ENCODE peak calls at places on chromosomes 3 and 15, in four cellular contexts. H is A673; L is DND-41; W is CD8-positive, alpha-beta memory T cell. P is an unnamed sample.

GRCh38 chr3:65483475-65483874 is 555.2 kb downstream of the MAGI1 start:
- DNase-seq in W (no peak), H (no peak), L (no peak), P (no peak)

GRCh38 chr15:49982586-49982985 is 136.4 kb downstream of the ATP8B4 start:
- DNase-seq in H (no peak), W (no peak), L (no peak), P (no peak)

GRCh38 chr3:49724586-49724985 is 835 bp upstream of the GMPPB start:
- DNase-seq in H (no peak), W (peak; percentile 33), L (peak; percentile 37), P (no peak)

GRCh38 chr3:49164983-49165720 is 979 bp downstream of the CCDC71 start:
- DNase-seq in L (no peak), H (no peak), W (no peak), P (no peak)

GRCh38 chr15:39850436-39850835 is 67.8 kb upstream of the FSIP1 start:
- DNase-seq in W (no peak), L (no peak), H (no peak), P (no peak)

GRCh38 chr3:154795582-154795981 is 284.5 kb upstream of the MME start:
- DNase-seq in L (no peak), H (no peak), W (no peak), P (peak; percentile 69)

GRCh38 chr3:13135251-13135810 is 62.1 kb upstream of the IQSEC1 start:
- DNase-seq in L (no peak), H (no peak), W (no peak), P (no peak)

GRCh38 chr3:89380006-89380405 is 272.6 kb downstream of the EPHA3 start:
- DNase-seq in W (no peak), H (peak; percentile 47), L (no peak), P (no peak)

GRCh38 chr3:46865034-46865507 is 1.8 kb upstream of the MYL3 start:
- DNase-seq in W (no peak), L (no peak), H (no peak), P (no peak)

GRCh38 chr3:111809196-111809595 is 49.9 kb upstream of the PHLDB2 start:
- DNase-seq in L (no peak), H (no peak), W (no peak), P (peak; percentile 47)

GRCh38 chr3:183106635-183107034 is 7.3 kb upstream of the MCCC1 start:
- DNase-seq in L (no peak), H (no peak), W (no peak), P (no peak)

GRCh38 chr15:59456114-59456513 is 18.1 kb downstream of the FAM81A start:
- DNase-seq in L (no peak), W (no peak), H (no peak), P (no peak)

GRCh38 chr15:77630956-77631789 is 1.5 kb downstream of the LINGO1 start:
- DNase-seq in W (no peak), L (no peak), H (no peak), P (peak; percentile 56)

GRCh38 chr3:4504340-4505261 is 11.5 kb downstream of the ITPR1 start:
- DNase-seq in W (peak; percentile 22), L (no peak), H (peak; percentile 18), P (no peak)

GRCh38 chr3:10259036-10259435 is 10.8 kb downstream of the TATDN2 start:
- DNase-seq in L (no peak), H (no peak), W (no peak), P (no peak)

GRCh38 chr3:59268170-59268569 is 218.3 kb upstream of the CFAP20DC start:
- DNase-seq in L (no peak), H (no peak), W (no peak), P (no peak)

GRCh38 chr3:71080517-71081083 is 502.9 kb downstream of the FOXP1 start:
- DNase-seq in H (no peak), L (no peak), W (no peak), P (no peak)

GRCh38 chr3:27114684-27115083 is 254.5 kb downstream of the NEK10 start:
- DNase-seq in L (no peak), H (no peak), W (no peak), P (no peak)

DNA sequence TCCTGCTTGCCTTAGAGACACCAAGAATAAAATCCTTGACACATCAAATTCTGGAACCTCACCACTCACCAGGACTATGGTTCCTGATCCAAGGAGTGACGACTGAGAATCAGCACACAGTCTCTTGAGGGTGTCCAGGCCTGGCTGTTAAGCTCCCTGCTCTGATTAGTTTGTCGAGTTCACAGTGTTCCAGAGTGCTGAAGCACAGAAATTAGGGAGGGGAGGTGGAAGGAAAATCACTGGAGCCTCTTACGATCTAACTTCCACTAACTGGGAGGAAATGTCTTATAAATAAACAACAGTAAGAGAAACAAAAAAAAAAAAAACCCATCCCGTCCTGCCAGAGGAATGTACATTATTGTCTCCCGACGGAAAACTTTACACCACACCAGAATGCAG is 330.2 kb downstream of the TIGIT start:
- DNase-seq in L (no peak), W (no peak), H (no peak), P (peak; percentile 40)
- H3K4me3 ChIP-seq in L (no peak overlapping the region), W (no peak overlapping the region), H (no peak overlapping the region), P (peak overlapping the region; percentile 51)

DNA sequence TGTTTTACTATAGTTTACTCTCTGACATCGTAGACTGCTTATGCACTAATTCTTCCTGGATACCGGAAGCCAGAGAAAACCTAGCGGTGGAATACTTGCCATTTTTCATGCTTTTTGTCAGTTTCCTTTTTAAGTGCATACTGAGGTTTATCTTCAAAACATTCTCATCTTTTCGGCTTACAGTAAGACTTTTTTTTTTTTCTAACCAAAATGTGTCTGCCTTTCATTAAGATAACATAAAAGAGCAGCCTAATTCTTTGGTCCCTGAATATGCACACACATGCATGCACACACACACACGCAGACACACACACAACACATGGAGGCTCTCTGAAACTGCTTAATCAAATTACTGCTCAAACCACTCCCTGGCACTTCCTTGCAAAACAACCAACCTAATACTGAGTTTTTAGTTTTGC is 1.3 kb downstream of the ZNF445 start:
- DNase-seq in W (no peak), H (peak; percentile 3), L (peak; percentile 30), P (no peak)
- H3K4me3 ChIP-seq in W (peak overlapping the region; percentile 78), H (peak overlapping the region; percentile 67), L (peak overlapping the region; percentile 79), P (peak overlapping the region; percentile 72)

DNA sequence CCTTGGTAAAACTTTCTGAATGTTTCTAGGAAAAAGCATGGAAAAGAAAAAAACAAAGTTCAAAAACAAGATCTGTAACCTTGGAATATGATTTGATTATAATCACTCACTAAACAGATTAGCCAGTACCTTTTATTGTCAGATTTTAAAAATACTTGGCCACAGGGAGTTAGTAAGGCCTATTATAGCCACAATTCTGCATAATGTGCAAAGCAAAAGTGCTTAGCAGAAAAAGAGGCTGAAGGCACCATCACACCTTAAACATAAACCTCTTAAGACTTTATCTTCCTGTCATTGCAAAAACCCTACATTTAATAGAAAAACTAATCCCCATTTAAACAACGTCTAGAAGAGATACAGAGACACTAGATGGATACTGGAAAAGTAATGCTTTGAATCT is 41.8 kb downstream of the CHSY1 start:
- DNase-seq in H (no peak), W (no peak), L (no peak), P (no peak)
- H3K4me3 ChIP-seq in H (no peak overlapping the region), W (no peak overlapping the region), L (no peak overlapping the region), P (no peak overlapping the region)

GRCh38 chr3:69063636-69064035 is 11.5 kb upstream of the TMF1 start:
- DNase-seq in H (no peak), L (no peak), W (no peak), P (no peak)

GRCh38 chr3:69065318-69065964 is 13.3 kb upstream of the TMF1 start:
- DNase-seq in L (peak; percentile 80), W (no peak), H (no peak), P (no peak)

GRCh38 chr3:69066121-69066520 is 14.0 kb upstream of the TMF1 start:
- DNase-seq in L (no peak), W (no peak), H (no peak), P (no peak)
- H3K4me3 ChIP-seq in L (no peak overlapping the region), W (no peak overlapping the region), H (no peak overlapping the region), P (no peak overlapping the region)

GRCh38 chr3:150605998-150606641 is 3.0 kb downstream of the SELENOT start:
- DNase-seq in H (peak; percentile 19), L (no peak), W (no peak), P (no peak)
- H3K4me3 ChIP-seq in H (no peak overlapping the region), L (no peak overlapping the region), W (peak overlapping the region; percentile 2), P (no peak overlapping the region)

DNA sequence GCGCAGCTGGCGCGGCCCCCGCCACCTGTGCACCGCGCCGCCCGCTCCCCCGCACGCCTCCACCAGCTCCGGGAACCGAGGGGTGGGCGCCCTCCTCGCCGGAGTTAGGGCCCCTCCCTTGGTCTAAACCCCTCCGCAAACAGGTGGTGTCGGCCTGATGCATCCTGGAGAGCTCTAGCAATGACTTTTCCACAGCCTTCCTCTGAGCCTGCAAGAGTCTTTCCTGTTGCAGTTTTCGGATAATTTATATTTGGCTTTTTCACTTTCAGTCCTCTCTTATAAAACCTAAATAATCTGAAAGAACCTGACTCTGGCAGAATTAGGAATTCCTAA is 334 bp upstream of the IGSF11 start:
- DNase-seq in W (no peak), L (no peak), H (no peak), P (no peak)
- H3K4me3 ChIP-seq in W (no peak overlapping the region), L (no peak overlapping the region), H (peak overlapping the region; percentile 47), P (peak overlapping the region; percentile 44)

GRCh38 chr3:195892355-195893120 is 15.8 kb downstream of the TNK2 start:
- DNase-seq in W (no peak), H (no peak), L (no peak), P (peak; percentile 77)
- H3K4me3 ChIP-seq in W (no peak overlapping the region), H (no peak overlapping the region), L (no peak overlapping the region), P (no peak overlapping the region)

GRCh38 chr15:62757535-62757934 is 285.0 kb upstream of the TPM1 start:
- DNase-seq in W (no peak), H (no peak), L (no peak), P (no peak)

GRCh38 chr15:62758952-62759349 is 283.6 kb upstream of the TPM1 start:
- DNase-seq in H (no peak), W (no peak), L (no peak), P (no peak)

GRCh38 chr15:62756326-62756994 is 286.1 kb upstream of the TPM1 start:
- DNase-seq in H (no peak), L (no peak), W (no peak), P (no peak)

GRCh38 chr15:62758126-62758951 is 284.2 kb upstream of the TPM1 start:
- DNase-seq in H (peak; percentile 35), L (no peak), W (no peak), P (peak; percentile 91)

GRCh38 chr15:62756995-62757360 is 285.6 kb upstream of the TPM1 start:
- DNase-seq in L (no peak), H (no peak), W (no peak), P (no peak)
- H3K4me3 ChIP-seq in L (no peak overlapping the region), H (no peak overlapping the region), W (no peak overlapping the region), P (no peak overlapping the region)

GRCh38 chr3:124812291-124813265 is 74.6 kb downstream of the ITGB5 start:
- DNase-seq in H (peak; percentile 69), L (no peak), W (no peak), P (peak; percentile 87)
- H3K4me3 ChIP-seq in H (no peak overlapping the region), L (no peak overlapping the region), W (no peak overlapping the region), P (no peak overlapping the region)

GRCh38 chr3:20055020-20055775 is 15.0 kb downstream of the KAT2B start:
- DNase-seq in H (no peak), W (no peak), L (no peak), P (no peak)
- H3K4me3 ChIP-seq in H (no peak overlapping the region), W (no peak overlapping the region), L (no peak overlapping the region), P (no peak overlapping the region)

P was measured in MG63.